ENCODE peak calls at places on chromosomes 5 and 9, in four cellular contexts. F is IMR-90; R is CD4-positive, CD25-positive, alpha-beta regulatory T cell; S is left ventricle myocardium inferior. I is an unnamed sample.

GRCh38 chr9:34254141-34254913 is 74.7 kb downstream of the KIF24 start:
- DNase-seq in S (peak), R (no peak), F (peak), I (no peak)

GRCh38 chr5:76547242-76547890 is 75.8 kb downstream of the F2RL2 start:
- DNase-seq in R (peak), S (no peak), F (no peak), I (no peak)

GRCh38 chr5:96332535-96333396 is 100.3 kb downstream of the PCSK1 start:
- DNase-seq in F (no peak), R (no peak), S (no peak), I (no peak)

GRCh38 chr9:109320338-109320733 is 523 bp downstream of the EPB41L4B start:
- DNase-seq in R (no peak), S (no peak), F (no peak), I (no peak)

GRCh38 chr9:130714586-130715110 is 21.1 kb downstream of the EXOSC2 start:
- DNase-seq in F (peak), S (no peak), R (no peak), I (no peak)

GRCh38 chr9:16341176-16341575 is 529.3 kb downstream of the BNC2 start:
- DNase-seq in R (no peak), S (no peak), F (peak), I (no peak)

GRCh38 chr9:99237356-99237755 is 15.3 kb downstream of the SEC61B start:
- DNase-seq in S (no peak), R (no peak), F (no peak), I (no peak)

GRCh38 chr9:27732494-27732893 is 159.2 kb upstream of the C9orf72 start:
- DNase-seq in R (no peak), S (no peak), F (no peak), I (no peak)

GRCh38 chr9:85451680-85452079 is 290.1 kb downstream of the AGTPBP1 start:
- DNase-seq in F (no peak), S (no peak), R (no peak), I (no peak)

GRCh38 chr5:8770431-8770830 is 775.4 kb downstream of the SEMA5A start:
- DNase-seq in R (no peak), S (no peak), F (no peak), I (no peak)

GRCh38 chr9:116800074-116800473 is 113.0 kb downstream of the TRIM32 start:
- DNase-seq in R (no peak), F (no peak), S (no peak), I (no peak)

GRCh38 chr9:108417726-108418125 is 438.1 kb downstream of the ACTL7B start:
- DNase-seq in R (no peak), F (no peak), S (no peak), I (no peak)

GRCh38 chr5:123176224-123176937 is 87.3 kb downstream of the PRDM6 start:
- DNase-seq in F (peak), R (no peak), S (no peak), I (no peak)

GRCh38 chr9:34628656-34629491 is at the start of gene ARID3C:
- DNase-seq in S (no peak), F (no peak), R (no peak), I (no peak)

GRCh38 chr5:76787237-76787636 is 31.6 kb upstream of the F2RL1 start:
- DNase-seq in S (peak), F (peak), R (no peak), I (no peak)

GRCh38 chr5:34452170-34452828 is 203.8 kb upstream of the RAI14 start:
- DNase-seq in R (no peak), S (no peak), F (peak), I (no peak)

GRCh38 chr5:65482727-65483473 is 1.2 kb upstream of the ADAMTS6 start:
- DNase-seq in S (no peak), F (peak), R (peak), I (no peak)

GRCh38 chr5:159571501-159572244 is 241.4 kb upstream of the IL12B start:
- DNase-seq in F (no peak), S (no peak), R (no peak), I (no peak)

GRCh38 chr5:68499952-68500351 is 284.4 kb downstream of the PIK3R1 start:
- DNase-seq in F (peak), R (no peak), S (no peak), I (no peak)

GRCh38 chr9:30519756-30520155 is 1864.7 kb upstream of the ACO1 start:
- DNase-seq in S (no peak), R (no peak), F (no peak), I (no peak)

GRCh38 chr5:71586052-71586940 is 844 bp upstream of the MCCC2 start:
- DNase-seq in S (no peak), R (no peak), F (peak), I (no peak)

GRCh38 chr9:97905228-97905627 is 17.1 kb downstream of the TRMO start:
- DNase-seq in F (no peak), S (no peak), R (peak), I (no peak)

GRCh38 chr5:151115272-151115905 is 34.6 kb upstream of the TNIP1 start:
- DNase-seq in R (peak), F (peak), S (peak), I (no peak)

GRCh38 chr9:110640736-110641135 is 27.9 kb upstream of the MUSK start:
- DNase-seq in S (no peak), R (no peak), F (no peak), I (no peak)

GRCh38 chr9:88623698-88624097 is 88.7 kb downstream of the NXNL2 start:
- DNase-seq in R (no peak), F (no peak), S (no peak), I (no peak)

GRCh38 chr9:723308-723707 is 118.2 kb upstream of the DMRT1 start:
- DNase-seq in S (no peak), R (no peak), F (no peak), I (no peak)

GRCh38 chr9:727767-728166 is 113.7 kb upstream of the DMRT1 start:
- DNase-seq in R (no peak), F (no peak), S (no peak), I (no peak)

GRCh38 chr9:726005-726404 is 115.5 kb upstream of the DMRT1 start:
- DNase-seq in R (no peak), F (no peak), S (no peak), I (no peak)

GRCh38 chr9:731474-731873 is 110.0 kb upstream of the DMRT1 start:
- DNase-seq in R (no peak), S (no peak), F (no peak), I (no peak)

DNA sequence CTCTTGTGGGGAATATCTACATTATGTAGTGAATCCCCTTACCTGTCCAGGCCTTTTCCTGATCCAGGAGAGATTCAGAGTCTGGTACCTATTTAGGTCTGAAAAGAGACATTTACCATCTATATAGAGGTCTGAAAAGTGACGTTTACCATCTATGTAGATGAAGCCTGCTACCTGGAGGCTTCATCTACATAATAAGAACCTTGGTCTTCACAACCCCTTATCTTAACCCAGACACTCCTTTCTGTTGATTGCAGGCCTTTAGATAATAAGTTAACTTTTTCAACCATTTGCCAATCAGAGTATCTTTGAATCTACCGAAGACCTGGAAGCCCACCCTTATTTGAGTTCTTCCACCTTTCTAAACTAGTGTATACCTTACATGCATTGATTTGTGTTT is 113.0 kb upstream of the DMRT1 start:
- DNase-seq in R (no peak), S (no peak), F (no peak), I (no peak)
- H3K27ac ChIP-seq in R (no peak), S (peak), F (no peak), I (no peak)

DNA sequence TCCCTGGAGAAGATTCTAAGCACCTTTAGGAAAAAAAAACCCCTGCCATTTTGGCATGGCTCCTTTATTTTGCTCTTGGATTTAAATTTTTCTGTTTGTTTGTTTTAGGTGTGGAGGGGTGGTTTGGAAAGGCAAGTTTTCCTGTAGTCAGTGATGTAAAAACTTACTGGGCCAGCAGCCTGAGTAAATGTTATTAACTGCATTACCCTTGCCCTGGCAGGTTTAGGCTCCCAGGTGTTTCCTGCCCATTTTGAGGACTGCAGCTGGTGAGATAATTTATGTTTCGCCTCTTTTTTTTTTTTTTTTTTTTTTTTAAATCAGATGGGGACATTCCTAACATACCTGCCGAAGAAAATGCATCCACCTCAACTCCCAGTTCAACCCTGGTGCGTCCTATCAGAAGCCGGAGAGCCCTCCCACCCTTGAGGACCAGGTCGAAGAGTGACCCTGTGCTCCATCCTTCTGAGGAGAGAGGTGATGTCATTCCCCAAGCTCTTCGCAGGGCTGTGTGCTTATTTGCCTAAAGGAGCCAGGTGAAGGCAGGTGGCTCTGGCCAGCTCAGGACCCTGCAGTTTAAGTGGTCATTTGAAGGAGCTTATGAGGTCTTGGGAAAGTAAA is 60.6 kb downstream of the ENTREP1 start:
- DNase-seq in R (no peak), S (no peak), F (no peak), I (no peak)
- H3K27ac ChIP-seq in R (no peak), S (peak), F (no peak), I (no peak)

GRCh38 chr5:14110680-14111079 is 32.5 kb upstream of the TRIO start:
- DNase-seq in F (peak), R (no peak), S (no peak), I (no peak)
- H3K27ac ChIP-seq in F (peak), R (no peak), S (no peak), I (no peak)

GRCh38 chr9:6552033-6552737 is 93.3 kb downstream of the GLDC start:
- DNase-seq in F (peak), S (no peak), R (no peak), I (no peak)

GRCh38 chr9:6563036-6563435 is 82.5 kb downstream of the GLDC start:
- DNase-seq in R (no peak), F (no peak), S (no peak), I (no peak)

GRCh38 chr9:6562194-6562593 is 83.3 kb downstream of the GLDC start:
- DNase-seq in F (no peak), R (no peak), S (no peak), I (no peak)

GRCh38 chr9:6552738-6553121 is 92.8 kb downstream of the GLDC start:
- DNase-seq in S (no peak), R (no peak), F (peak), I (no peak)

GRCh38 chr9:6557883-6558282 is 87.6 kb downstream of the GLDC start:
- DNase-seq in S (no peak), F (no peak), R (no peak), I (no peak)
- H3K27ac ChIP-seq in S (no peak), F (no peak), R (no peak), I (no peak)

GRCh38 chr9:135883410-135884089 is 23.8 kb downstream of the CAMSAP1 start:
- DNase-seq in S (no peak), R (no peak), F (no peak), I (no peak)

GRCh38 chr9:135884328-135885035 is 22.9 kb downstream of the CAMSAP1 start:
- DNase-seq in R (no peak), F (peak), S (no peak), I (no peak)

GRCh38 chr9:135879619-135880018 is 27.7 kb downstream of the CAMSAP1 start:
- DNase-seq in F (no peak), R (no peak), S (no peak), I (no peak)

GRCh38 chr9:135879237-135879601 is 28.1 kb downstream of the CAMSAP1 start:
- DNase-seq in R (no peak), S (no peak), F (peak), I (no peak)

GRCh38 chr9:135882011-135882410 is 25.3 kb downstream of the CAMSAP1 start:
- DNase-seq in F (no peak), R (no peak), S (no peak), I (no peak)
- H3K27ac ChIP-seq in F (no peak), R (no peak), S (no peak), I (no peak)

GRCh38 chr5:134438641-134439621 is 27.2 kb upstream of the CDKN2AIPNL start:
- DNase-seq in S (peak), F (peak), R (no peak), I (no peak)
- H3K27ac ChIP-seq in S (peak), F (peak), R (no peak), I (no peak)

DNA sequence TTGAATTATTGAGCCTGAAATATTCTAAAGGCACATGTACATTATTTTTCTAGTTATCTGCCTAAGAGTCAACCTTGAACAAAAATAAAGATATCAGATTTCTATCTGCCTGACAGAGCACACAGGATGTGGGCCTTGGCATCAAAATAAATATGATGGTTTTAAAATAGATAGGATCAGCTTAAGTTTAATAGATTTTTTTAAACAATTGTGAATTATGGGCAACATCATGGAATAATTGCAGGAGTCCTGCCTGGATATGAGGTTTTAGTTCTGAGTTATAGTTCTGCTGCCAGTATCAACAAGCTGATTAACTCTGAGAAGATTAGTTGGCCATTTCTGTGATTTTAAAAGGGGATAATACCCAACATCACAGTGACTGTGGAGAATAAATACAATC is 107.0 kb upstream of the PCA3 start:
- DNase-seq in R (no peak), F (no peak), S (no peak), I (no peak)
- H3K27ac ChIP-seq in R (no peak), F (no peak), S (no peak), I (no peak)

I was measured in SK-N-MC.